ENCODE peak calls at places on chromosome 2, in ten cellular contexts. One of them, this sample, is unnamed.

GRCh38 chr2:96391828-96392200 is 56.2 kb downstream of the NCAPH start:
- DNase-seq in activated T-cell treated with anti-CD3 and anti-CD28 coated beads for 4 hours: no peak
- DNase-seq in CD4-positive, alpha-beta T cell: no peak
- DNase-seq in nucleus accumbens: no peak
- DNase-seq in hippocampal formation: no peak
- DNase-seq in WERI-Rb-1: no peak
- DNase-seq in GM12878: no peak
- DNase-seq in Panc1: no peak
- DNase-seq in C1 segment of cervical spinal cord: no peak
- DNase-seq in GM23248: no peak
- DNase-seq in this sample: no peak

GRCh38 chr2:143466391-143466790 is 337.2 kb downstream of the ARHGAP15 start:
- DNase-seq in activated T-cell treated with anti-CD3 and anti-CD28 coated beads for 4 hours: no peak
- DNase-seq in CD4-positive, alpha-beta T cell: no peak
- DNase-seq in nucleus accumbens: no peak
- DNase-seq in hippocampal formation: no peak
- DNase-seq in WERI-Rb-1: no peak
- DNase-seq in GM12878: no peak
- DNase-seq in Panc1: no peak
- DNase-seq in C1 segment of cervical spinal cord: no peak
- DNase-seq in GM23248: no peak
- DNase-seq in this sample: no peak

GRCh38 chr2:197360744-197361156 is 50.2 kb upstream of the ANKRD44 start:
- DNase-seq in activated T-cell treated with anti-CD3 and anti-CD28 coated beads for 4 hours: no peak
- DNase-seq in CD4-positive, alpha-beta T cell: no peak
- DNase-seq in nucleus accumbens: no peak
- DNase-seq in hippocampal formation: no peak
- DNase-seq in WERI-Rb-1: no peak
- DNase-seq in GM12878: no peak
- DNase-seq in Panc1: no peak
- DNase-seq in C1 segment of cervical spinal cord: no peak
- DNase-seq in GM23248: peak
- DNase-seq in this sample: peak

GRCh38 chr2:104481341-104481740 is 372.6 kb upstream of the POU3F3 start:
- DNase-seq in activated T-cell treated with anti-CD3 and anti-CD28 coated beads for 4 hours: no peak
- DNase-seq in CD4-positive, alpha-beta T cell: no peak
- DNase-seq in nucleus accumbens: no peak
- DNase-seq in hippocampal formation: no peak
- DNase-seq in WERI-Rb-1: no peak
- DNase-seq in GM12878: no peak
- DNase-seq in Panc1: no peak
- DNase-seq in C1 segment of cervical spinal cord: no peak
- DNase-seq in GM23248: no peak
- DNase-seq in this sample: no peak

GRCh38 chr2:10599921-10600320 is 89.9 kb downstream of the NOL10 start:
- DNase-seq in activated T-cell treated with anti-CD3 and anti-CD28 coated beads for 4 hours: no peak
- DNase-seq in CD4-positive, alpha-beta T cell: no peak
- DNase-seq in nucleus accumbens: no peak
- DNase-seq in hippocampal formation: no peak
- DNase-seq in WERI-Rb-1: no peak
- DNase-seq in GM12878: no peak
- DNase-seq in Panc1: no peak
- DNase-seq in C1 segment of cervical spinal cord: no peak
- DNase-seq in GM23248: no peak
- DNase-seq in this sample: no peak

GRCh38 chr2:216974321-216975302 is 114.7 kb upstream of the TNP1 start:
- DNase-seq in activated T-cell treated with anti-CD3 and anti-CD28 coated beads for 4 hours: no peak
- DNase-seq in CD4-positive, alpha-beta T cell: no peak
- DNase-seq in nucleus accumbens: no peak
- DNase-seq in hippocampal formation: no peak
- DNase-seq in WERI-Rb-1: no peak
- DNase-seq in GM12878: no peak
- DNase-seq in Panc1: no peak
- DNase-seq in C1 segment of cervical spinal cord: no peak
- DNase-seq in GM23248: no peak
- DNase-seq in this sample: no peak

GRCh38 chr2:191907545-191907944 is 60.7 kb upstream of the CAVIN2 start:
- DNase-seq in activated T-cell treated with anti-CD3 and anti-CD28 coated beads for 4 hours: no peak
- DNase-seq in CD4-positive, alpha-beta T cell: no peak
- DNase-seq in nucleus accumbens: no peak
- DNase-seq in hippocampal formation: no peak
- DNase-seq in WERI-Rb-1: no peak
- DNase-seq in GM12878: no peak
- DNase-seq in Panc1: no peak
- DNase-seq in C1 segment of cervical spinal cord: no peak
- DNase-seq in GM23248: no peak
- DNase-seq in this sample: no peak

GRCh38 chr2:227623225-227623624 is 5.9 kb downstream of the SCYGR4 start:
- DNase-seq in activated T-cell treated with anti-CD3 and anti-CD28 coated beads for 4 hours: no peak
- DNase-seq in CD4-positive, alpha-beta T cell: no peak
- DNase-seq in nucleus accumbens: no peak
- DNase-seq in hippocampal formation: no peak
- DNase-seq in WERI-Rb-1: no peak
- DNase-seq in GM12878: no peak
- DNase-seq in Panc1: no peak
- DNase-seq in C1 segment of cervical spinal cord: no peak
- DNase-seq in GM23248: peak
- DNase-seq in this sample: no peak

This sample was measured in COLO829.